ENCODE peak calls at places on chromosome 2, in nine cellular contexts. P is heart left ventricle, O is gastrocnemius medialis, B is IMR-90, X is A549, Y is HCT116, H is prostate gland, C is ovary, V is transverse colon. U is an unnamed sample.
A peak's percentile ranks its signal among the peaks of the same experiment; 100 is the strongest.

GRCh38 chr2:128535928-128536327 is 217.3 kb upstream of the HS6ST1 start:
- DNase-seq in X (no peak), H (no peak), C (no peak), Y (peak; percentile 54), V (no peak), O (no peak), P (no peak), B (peak; percentile 94), U (no peak)

GRCh38 chr2:181977661-181978350 is 7.8 kb upstream of the PPP1R1C start:
- DNase-seq in B (peak; percentile 76), Y (no peak), C (no peak), P (no peak), X (peak; percentile 10), H (no peak), V (no peak), O (no peak), U (no peak)

GRCh38 chr2:27890146-27891062 is at the start of the genes BABAM2 and RBKS:
- DNase-seq in C (peak; percentile 94), Y (peak; percentile 66), V (peak; percentile 90), O (peak; percentile 82), H (peak; percentile 85), X (peak; percentile 88), P (peak; percentile 91), B (peak; percentile 78), U (peak; percentile 87)

GRCh38 chr2:174331731-174332606 is 2.8 kb upstream of the SP9 start:
- DNase-seq in B (no peak), H (no peak), Y (no peak), X (no peak), O (no peak), V (no peak), P (no peak), C (no peak), U (no peak)

GRCh38 chr2:217723078-217723477 is 279.7 kb downstream of the TNS1 start:
- DNase-seq in Y (no peak), H (no peak), B (peak; percentile 72), C (no peak), O (no peak), P (no peak), X (no peak), V (no peak), U (no peak)

GRCh38 chr2:113228351-113228750 is 50.4 kb downstream of the PAX8 start:
- DNase-seq in B (no peak), O (no peak), P (no peak), H (no peak), Y (no peak), C (no peak), V (no peak), X (no peak), U (no peak)

GRCh38 chr2:29450823-29451222 is 335.6 kb downstream of the CLIP4 start:
- DNase-seq in C (no peak), B (no peak), Y (no peak), H (no peak), O (no peak), V (no peak), X (no peak), P (no peak), U (no peak)

GRCh38 chr2:84314901-84315330 is 144.2 kb downstream of the SUCLG1 start:
- DNase-seq in X (peak; percentile 57), H (peak; percentile 74), C (peak; percentile 55), B (peak; percentile 74), P (peak; percentile 69), V (peak; percentile 89), O (peak; percentile 45), Y (peak; percentile 75), U (peak; percentile 90)

GRCh38 chr2:143856973-143857372 is 662.9 kb downstream of the ZEB2 start:
- DNase-seq in H (no peak), X (no peak), Y (no peak), O (no peak), P (no peak), V (no peak), B (peak; percentile 48), C (no peak), U (no peak)

GRCh38 chr2:74206180-74206688 is 7.8 kb downstream of the MTHFD2 start:
- DNase-seq in B (peak; percentile 65), X (no peak), V (peak; percentile 69), Y (no peak), O (no peak), H (no peak), C (no peak), P (no peak), U (no peak)

GRCh38 chr2:149877913-149878312 is 290.3 kb upstream of the MMADHC start:
- DNase-seq in X (no peak), C (no peak), P (no peak), O (no peak), B (peak; percentile 41), H (no peak), V (no peak), Y (peak; percentile 13), U (no peak)

GRCh38 chr2:107785756-107786155 is 40.9 kb upstream of the RGPD4 start:
- DNase-seq in V (no peak), Y (no peak), X (no peak), P (no peak), B (no peak), H (no peak), O (no peak), C (no peak), U (no peak)

GRCh38 chr2:61510674-61511671 is 27.2 kb downstream of the XPO1 start:
- DNase-seq in B (no peak), Y (no peak), V (no peak), O (no peak), H (no peak), C (no peak), X (no peak), P (no peak), U (no peak)

GRCh38 chr2:49177194-49177593 is 22.9 kb upstream of the FSHR start:
- DNase-seq in C (no peak), O (no peak), H (no peak), P (no peak), V (no peak), Y (no peak), B (no peak), X (no peak), U (no peak)

GRCh38 chr2:233912799-233913423 is 4.3 kb upstream of the TRPM8 start:
- DNase-seq in P (no peak), H (no peak), C (no peak), X (peak; percentile 12), O (no peak), V (no peak), Y (no peak), B (peak; percentile 37), U (no peak)

GRCh38 chr2:233919938-233920337 is 2.8 kb downstream of the TRPM8 start:
- DNase-seq in C (no peak), P (no peak), O (no peak), V (no peak), Y (no peak), X (no peak), H (no peak), B (peak; percentile 61), U (no peak)

GRCh38 chr2:233915133-233915532 is 2.0 kb upstream of the TRPM8 start:
- DNase-seq in V (no peak), C (no peak), Y (no peak), B (peak; percentile 3), H (no peak), P (no peak), O (no peak), X (peak; percentile 45), U (no peak)

GRCh38 chr2:233919319-233919718 is 2.1 kb downstream of the TRPM8 start:
- DNase-seq in X (no peak), P (no peak), Y (no peak), C (no peak), V (no peak), H (no peak), B (no peak), O (no peak), U (no peak)

GRCh38 chr2:233917146-233917545 is at the start of gene TRPM8:
- DNase-seq in X (no peak), H (no peak), P (no peak), B (no peak), O (no peak), C (no peak), Y (no peak), V (no peak), U (no peak)
- H3K27ac ChIP-seq in X (no peak within 1 kb of the TSS), H (no peak within 1 kb of the TSS), P (no peak within 1 kb of the TSS), B (no peak within 1 kb of the TSS), O (no peak within 1 kb of the TSS), C (no peak within 1 kb of the TSS), Y (no peak within 1 kb of the TSS), V (no peak within 1 kb of the TSS), U (no peak within 1 kb of the TSS)

GRCh38 chr2:99279969-99280695 is 20.9 kb downstream of the LYG1 start:
- DNase-seq in C (no peak), V (no peak), Y (no peak), X (no peak), P (no peak), O (no peak), B (no peak), H (no peak), U (no peak)

GRCh38 chr2:99285521-99285920 is 15.5 kb downstream of the LYG1 start:
- DNase-seq in C (no peak), O (no peak), P (no peak), X (no peak), V (no peak), Y (no peak), B (no peak), H (no peak), U (no peak)
- TF ChIP-seq POLR2A in C (no peak), O (no peak), P (no peak), X (no peak), V (no peak), Y (no peak), B (no peak), H (no peak), U (no peak)

GRCh38 chr2:223957092-223957851 is at the start of gene MRPL44:
- DNase-seq in C (peak; percentile 99), H (peak; percentile 97), Y (peak; percentile 89), P (peak; percentile 97), O (peak; percentile 94), V (peak; percentile 98), B (peak; percentile 93), X (peak; percentile 71), U (peak; percentile 98)

GRCh38 chr2:223956267-223956666 is 996 bp upstream of the MRPL44 start:
- DNase-seq in C (no peak), B (no peak), X (no peak), Y (no peak), H (peak; percentile 15), O (no peak), P (no peak), V (no peak), U (no peak)

GRCh38 chr2:223954401-223954800 is 2.9 kb upstream of the MRPL44 start:
- DNase-seq in P (no peak), H (no peak), C (no peak), V (no peak), B (peak; percentile 94), X (no peak), O (no peak), Y (no peak), U (no peak)

GRCh38 chr2:223959688-223960087 is 2.4 kb downstream of the MRPL44 start:
- DNase-seq in P (no peak), X (no peak), H (peak; percentile 54), O (peak; percentile 21), Y (no peak), V (no peak), B (peak; percentile 14), C (no peak), U (peak; percentile 48)
- H3K4me1 ChIP-seq in P (peaks cover 51% of the 10 kb centered on the region), X (peaks cover 21% of the 10 kb centered on the region), H (peaks cover 6% of the 10 kb centered on the region), O (peaks cover 41% of the 10 kb centered on the region), Y (peaks cover 15% of the 10 kb centered on the region), V (peaks cover 45% of the 10 kb centered on the region), B (peaks cover 5% of the 10 kb centered on the region), C (peaks cover 15% of the 10 kb centered on the region), U (peaks cover 49% of the 10 kb centered on the region)

DNA sequence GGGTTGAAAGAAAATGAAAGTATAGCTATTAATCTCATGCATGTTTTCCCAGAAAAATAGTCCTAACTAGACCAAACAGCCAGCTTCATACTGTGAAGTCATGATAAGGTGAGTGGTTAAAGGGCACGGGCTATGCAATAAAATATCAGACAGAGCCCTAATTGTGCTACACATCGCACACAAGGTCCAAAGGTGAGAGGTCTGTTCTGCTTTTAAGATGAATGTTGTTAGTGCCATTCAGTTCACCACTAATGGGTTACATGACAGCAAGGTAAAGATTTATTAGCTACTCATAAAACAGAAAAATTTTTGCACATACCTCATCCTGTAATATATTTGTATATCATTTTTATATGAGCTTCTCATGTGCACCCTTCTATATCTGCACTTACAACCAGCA is 105.0 kb upstream of the STK17B start:
- DNase-seq in C (no peak), X (no peak), Y (no peak), B (no peak), O (no peak), V (peak; percentile 34), H (no peak), P (no peak), U (no peak)
- H3K27ac ChIP-seq in C (no peak overlapping the region), X (peak overlapping the region; percentile 54), Y (no peak overlapping the region), B (no peak overlapping the region), O (no peak overlapping the region), V (peak overlapping the region; percentile 78), H (no peak overlapping the region), P (no peak overlapping the region), U (no peak overlapping the region)

U was measured in body of pancreas.